ENCODE peak calls at places on chromosome 20, in eight cellular contexts. Y is GM23338, X is prostate gland, F is uterus, M is tibial nerve, C is breast epithelium, J is thoracic aorta, P is endodermal cell. Q is an unnamed sample.

GRCh38 chr20:23887856-23888255 is 8.3 kb upstream of the CST5 start:
- DNase-seq in Y (no peak), X (no peak), F (no peak), M (no peak), C (no peak), J (no peak), P (no peak), Q (no peak)

GRCh38 chr20:60729119-60729900 is 522.8 kb upstream of the CDH4 start:
- DNase-seq in Y (peak; percentile 46), X (no peak), F (no peak), M (no peak), C (no peak), J (no peak), P (peak; percentile 65), Q (no peak)

GRCh38 chr20:52192296-52193007 is 873 bp upstream of the ZFP64 start:
- DNase-seq in Y (no peak), X (no peak), F (peak; percentile 17), M (no peak), C (no peak), J (no peak), P (peak; percentile 89), Q (no peak)

GRCh38 chr20:50817776-50818172 is 22.9 kb downstream of the BCAS4 start:
- DNase-seq in Y (no peak), X (no peak), F (no peak), M (no peak), C (no peak), J (no peak), P (no peak), Q (no peak)

GRCh38 chr20:58103961-58104360 is 124.5 kb downstream of the ANKRD60 start:
- DNase-seq in Y (no peak), X (no peak), F (no peak), M (no peak), C (no peak), J (no peak), P (no peak), Q (no peak)

GRCh38 chr20:43138061-43138860 is 51.4 kb downstream of the PTPRT start:
- DNase-seq in Y (no peak), X (no peak), F (no peak), M (no peak), C (peak; percentile 23), J (no peak), P (no peak), Q (no peak)

GRCh38 chr20:48096957-48097890 is 311.9 kb upstream of the SULF2 start:
- DNase-seq in Y (no peak), X (no peak), F (no peak), M (no peak), C (no peak), J (no peak), P (no peak), Q (no peak)

GRCh38 chr20:8250539-8251200 is 118.6 kb downstream of the PLCB1 start:
- DNase-seq in Y (no peak), X (no peak), F (no peak), M (no peak), C (no peak), J (no peak), P (no peak), Q (no peak)

GRCh38 chr20:15759546-15760216 is 813.6 kb downstream of the KIF16B start:
- DNase-seq in Y (no peak), X (no peak), F (no peak), M (no peak), C (no peak), J (no peak), P (no peak), Q (no peak)

DNA sequence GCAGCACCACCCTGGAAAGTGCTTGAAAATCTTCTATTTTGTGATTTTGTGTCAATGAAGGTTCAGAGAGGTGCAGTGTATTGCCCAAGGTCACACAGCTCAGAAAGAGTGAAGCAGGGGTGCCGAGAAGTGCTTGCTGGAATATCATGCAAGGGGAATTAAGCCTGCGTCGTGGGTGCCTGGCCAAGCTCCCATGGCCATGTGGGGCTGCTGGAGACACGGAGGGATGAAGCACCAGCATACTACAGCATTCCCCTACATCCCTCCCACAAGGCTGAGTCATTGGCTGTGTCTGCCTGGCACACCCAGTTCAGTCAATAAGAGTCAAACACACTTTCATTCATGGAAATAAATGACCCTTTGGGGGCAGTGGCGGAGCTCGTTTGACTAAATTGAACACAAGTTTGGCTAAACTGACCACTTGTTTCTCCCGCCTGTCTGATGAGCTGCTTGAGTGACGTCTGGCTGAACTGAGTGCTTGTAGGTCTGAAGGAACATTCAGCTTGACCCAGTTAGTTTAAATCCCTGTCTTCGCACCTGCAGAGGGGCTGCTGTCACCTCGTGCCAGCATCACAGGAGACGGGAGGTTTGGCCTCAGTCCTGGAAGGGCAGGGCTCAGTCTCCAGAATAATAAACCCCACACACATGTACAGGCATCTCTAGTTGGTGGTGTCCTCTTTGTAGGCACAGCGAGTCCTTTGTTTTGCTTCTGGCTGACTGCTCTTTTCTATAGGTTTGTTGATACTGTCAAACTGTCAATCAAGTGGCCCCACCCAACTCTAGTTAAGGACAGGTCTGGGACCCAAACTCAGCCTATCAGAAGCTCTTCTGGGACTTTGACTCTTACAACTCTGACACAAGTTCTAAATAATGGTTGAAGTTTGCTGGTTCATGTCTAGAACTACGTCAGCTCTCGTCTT is 8.4 kb upstream of the TGM2 start:
- DNase-seq in Y (peak; percentile 58), X (no peak), F (peak; percentile 52), M (no peak), C (no peak), J (peak; percentile 71), P (no peak), Q (no peak)
- TF ChIP-seq CTCF in Y (no peak), X (no peak), F (no peak), M (no peak), C (no peak), J (no peak), P (no peak), Q (no peak)

GRCh38 chr20:35492352-35492751 is 37.0 kb downstream of the CEP250 start:
- DNase-seq in Y (no peak), X (no peak), F (no peak), M (no peak), C (no peak), J (no peak), P (no peak), Q (no peak)

GRCh38 chr20:35487479-35487878 is 32.1 kb downstream of the CEP250 start:
- DNase-seq in Y (no peak), X (no peak), F (no peak), M (no peak), C (no peak), J (no peak), P (no peak), Q (no peak)

GRCh38 chr20:35491823-35492222 is 36.4 kb downstream of the CEP250 start:
- DNase-seq in Y (no peak), X (no peak), F (no peak), M (no peak), C (no peak), J (no peak), P (no peak), Q (no peak)

GRCh38 chr20:35489717-35490116 is 34.3 kb downstream of the CEP250 start:
- DNase-seq in Y (no peak), X (no peak), F (no peak), M (no peak), C (no peak), J (no peak), P (no peak), Q (no peak)

DNA sequence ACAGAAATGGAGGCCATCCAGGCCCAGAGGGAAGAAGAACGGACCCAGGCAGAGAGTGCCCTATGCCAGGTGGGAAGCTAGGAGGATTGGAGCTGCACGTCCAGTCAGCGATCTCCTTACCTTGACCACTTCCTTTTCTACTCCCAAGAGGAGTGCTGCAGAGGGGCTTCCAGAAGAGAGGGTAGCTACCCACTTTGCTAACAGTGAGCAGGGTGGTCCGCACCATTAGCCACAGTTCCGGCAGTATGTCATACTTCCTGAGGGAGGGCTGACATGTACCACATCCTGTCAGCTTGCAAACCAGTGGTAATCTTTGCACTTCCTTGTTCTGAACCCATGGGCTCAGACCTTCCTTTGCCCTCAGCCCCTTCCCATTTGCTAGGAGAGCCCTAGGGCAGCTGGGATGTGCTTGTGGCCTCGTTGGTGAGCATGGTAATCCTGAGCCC is 35.4 kb downstream of the CEP250 start:
- DNase-seq in Y (no peak), X (no peak), F (no peak), M (no peak), C (no peak), J (no peak), P (no peak), Q (peak; percentile 26)
- H3K4me1 ChIP-seq in Y (no peaks in the 10 kb centered on the region), X (no peaks in the 10 kb centered on the region), F (no peaks in the 10 kb centered on the region), M (no peaks in the 10 kb centered on the region), C (no peaks in the 10 kb centered on the region), J (no peaks in the 10 kb centered on the region), P (no peaks in the 10 kb centered on the region), Q (no peaks in the 10 kb centered on the region)

GRCh38 chr20:10986586-10986985 is 312.8 kb upstream of the JAG1 start:
- DNase-seq in Y (no peak), X (no peak), F (no peak), M (no peak), C (no peak), J (no peak), P (no peak), Q (no peak)

GRCh38 chr20:10985536-10985935 is 311.7 kb upstream of the JAG1 start:
- DNase-seq in Y (no peak), X (no peak), F (no peak), M (no peak), C (no peak), J (no peak), P (no peak), Q (no peak)

GRCh38 chr20:10984294-10984693 is 310.5 kb upstream of the JAG1 start:
- DNase-seq in Y (no peak), X (no peak), F (no peak), M (no peak), C (no peak), J (no peak), P (no peak), Q (peak; percentile 41)

GRCh38 chr20:10984899-10985298 is 311.1 kb upstream of the JAG1 start:
- DNase-seq in Y (no peak), X (peak; percentile 40), F (no peak), M (no peak), C (no peak), J (no peak), P (no peak), Q (no peak)

DNA sequence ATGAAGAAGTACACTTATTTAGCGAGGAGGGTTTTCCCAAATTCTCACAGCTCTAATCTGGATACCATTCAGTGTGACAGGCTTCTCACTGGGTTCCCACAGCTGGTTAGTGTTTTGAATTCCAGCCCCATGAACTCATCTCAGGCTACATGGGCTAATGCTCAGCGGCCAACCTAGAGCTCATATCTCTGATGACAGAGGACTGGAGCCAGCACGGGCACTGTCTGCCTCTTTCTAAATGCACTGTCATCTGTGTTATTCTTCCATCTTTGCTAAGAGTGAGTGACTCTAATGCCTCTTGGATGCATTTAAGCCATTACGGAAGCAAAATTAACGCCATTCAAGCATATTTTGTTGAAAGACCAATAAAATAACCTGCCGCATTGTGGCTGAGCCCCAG is 308.9 kb upstream of the JAG1 start:
- DNase-seq in Y (no peak), X (no peak), F (peak; percentile 24), M (peak; percentile 27), C (no peak), J (peak; percentile 45), P (peak; percentile 72), Q (peak; percentile 25)
- H3K4me3 ChIP-seq in Y (no peak overlapping the region), X (no peak overlapping the region), F (no peak overlapping the region), M (no peak overlapping the region), C (no peak overlapping the region), J (peak overlapping the region; percentile 46), P (no peak overlapping the region), Q (no peak overlapping the region)

DNA sequence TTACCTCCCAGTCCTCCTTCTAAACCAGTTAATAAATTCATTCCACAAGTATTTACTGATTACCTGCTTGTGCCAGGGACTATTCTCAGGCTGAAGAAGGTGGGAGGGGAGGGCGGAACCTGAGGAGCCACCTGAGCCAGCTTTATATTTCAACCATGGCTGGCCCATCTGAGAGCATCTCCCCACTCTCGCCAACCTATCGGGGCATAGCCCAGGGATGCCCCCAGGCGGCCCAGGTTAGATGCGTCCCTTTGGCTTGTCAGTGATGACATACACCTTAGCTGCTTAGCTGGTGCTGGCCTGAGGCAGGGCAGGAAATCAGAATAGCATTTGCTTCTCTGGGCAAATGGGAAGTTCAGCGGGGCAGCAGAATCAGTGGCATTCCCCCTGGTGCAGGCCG is 4.9 kb upstream of the AAR2 start:
- DNase-seq in Y (peak; percentile 50), X (no peak), F (no peak), M (no peak), C (no peak), J (no peak), P (peak; percentile 63), Q (no peak)
- TF ChIP-seq CTCF in Y (peak; percentile 18), X (no peak), F (no peak), M (no peak), C (no peak), J (no peak), P (peak; percentile 21), Q (no peak)

Q was measured in colonic mucosa.